ENCODE peak calls at places on chromosomes 11 and 22, in four cellular contexts. X, D, G and Q are unnamed samples.

GRCh38 chr11:32479291-32479690 is 44.0 kb upstream of the WT1 start:
- DNase-seq in X (no peak), G (no peak), D (no peak), Q (no peak)

GRCh38 chr11:46295312-46295995 is 18.0 kb downstream of the CREB3L1 start:
- DNase-seq in D (peak), G (peak), X (peak), Q (no peak)

GRCh38 chr22:23065069-23065451 is 5.3 kb upstream of the GNAZ start:
- DNase-seq in G (no peak), D (no peak), X (peak), Q (no peak)

GRCh38 chr11:12411806-12412727 is 34.7 kb downstream of the PARVA start:
- DNase-seq in D (peak), G (peak), X (peak), Q (no peak)

GRCh38 chr11:1772270-1773130 is 8.8 kb upstream of the CTSD start:
- DNase-seq in D (peak), X (peak), G (peak), Q (no peak)

GRCh38 chr22:35629406-35630234 is 12.5 kb upstream of the MB start:
- DNase-seq in X (peak), D (no peak), G (peak), Q (peak)

GRCh38 chr11:1262172-1263006 is 39.5 kb downstream of the MUC5B start:
- DNase-seq in D (peak), G (peak), X (peak), Q (peak)

GRCh38 chr11:80843266-80843974 is 1402.6 kb upstream of the TENM4 start:
- DNase-seq in D (no peak), G (no peak), X (no peak), Q (peak)

GRCh38 chr22:31055322-31056159 is 25.6 kb upstream of the SMTN start:
- DNase-seq in G (peak), D (no peak), X (no peak), Q (no peak)

GRCh38 chr11:14746857-14747256 is 103.3 kb downstream of the PDE3B start:
- DNase-seq in D (no peak), X (no peak), G (no peak), Q (no peak)

GRCh38 chr11:82003671-82004148 is 730.0 kb downstream of the FAM181B start:
- DNase-seq in X (no peak), G (no peak), D (no peak), Q (no peak)

GRCh38 chr11:2942447-2942846 is 13.2 kb upstream of the PHLDA2 start:
- DNase-seq in G (no peak), D (no peak), X (no peak), Q (no peak)

GRCh38 chr11:2944953-2945756 is 15.9 kb upstream of the PHLDA2 start:
- DNase-seq in G (peak), X (no peak), D (peak), Q (no peak)

GRCh38 chr11:2942872-2943710 is 13.9 kb upstream of the PHLDA2 start:
- DNase-seq in G (no peak), D (no peak), X (no peak), Q (no peak)

GRCh38 chr11:2944530-2944929 is 15.3 kb upstream of the PHLDA2 start:
- DNase-seq in G (no peak), D (no peak), X (no peak), Q (no peak)

DNA sequence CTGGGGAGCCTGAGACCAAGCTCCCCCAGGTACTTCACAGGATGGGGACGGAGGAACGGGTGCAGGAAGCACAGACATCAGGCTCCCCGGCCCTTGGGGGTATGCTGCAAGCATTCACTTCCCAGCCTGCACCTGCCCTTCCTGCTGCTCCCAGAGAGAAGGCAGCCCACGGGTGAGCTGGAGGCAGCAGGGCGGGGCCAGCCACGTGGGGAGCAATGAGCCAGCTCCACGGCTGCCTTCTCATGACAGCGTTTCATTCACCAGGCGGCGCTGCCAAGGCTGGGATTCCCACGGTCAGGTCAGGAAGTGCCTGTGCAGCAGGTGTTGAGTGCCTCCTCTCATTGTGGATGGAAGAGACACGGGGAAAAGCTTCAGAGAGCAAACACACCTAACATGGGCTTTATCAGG is 14.5 kb upstream of the PHLDA2 start:
- DNase-seq in G (no peak), D (no peak), X (no peak), Q (no peak)
- TF ChIP-seq CHD1 in G (no peak), D (no peak), X (no peak), Q (no peak)

DNA sequence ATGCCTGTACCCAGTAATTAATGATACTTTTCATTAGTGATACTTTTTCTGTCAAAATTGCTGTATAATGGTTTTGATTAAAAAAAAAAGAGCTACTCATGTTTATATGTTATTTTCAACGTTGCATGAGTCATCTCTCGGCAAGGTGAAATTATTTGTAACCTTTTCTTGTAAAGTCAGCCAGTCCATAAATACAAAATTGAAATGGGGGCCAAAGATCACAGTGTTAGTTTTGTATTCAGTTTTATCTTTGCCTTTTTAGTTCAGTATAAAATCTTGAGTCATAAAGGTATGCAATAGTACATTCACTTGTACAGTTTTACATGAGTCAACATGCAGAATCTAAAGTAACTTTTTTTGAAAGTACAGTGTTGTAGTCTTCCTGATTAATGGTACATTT is 4.3 kb downstream of the ARHGEF12 start:
- DNase-seq in D (no peak), X (no peak), G (peak), Q (no peak)
- TF ChIP-seq CHD1 in D (no peak), X (no peak), G (no peak), Q (no peak)

DNA sequence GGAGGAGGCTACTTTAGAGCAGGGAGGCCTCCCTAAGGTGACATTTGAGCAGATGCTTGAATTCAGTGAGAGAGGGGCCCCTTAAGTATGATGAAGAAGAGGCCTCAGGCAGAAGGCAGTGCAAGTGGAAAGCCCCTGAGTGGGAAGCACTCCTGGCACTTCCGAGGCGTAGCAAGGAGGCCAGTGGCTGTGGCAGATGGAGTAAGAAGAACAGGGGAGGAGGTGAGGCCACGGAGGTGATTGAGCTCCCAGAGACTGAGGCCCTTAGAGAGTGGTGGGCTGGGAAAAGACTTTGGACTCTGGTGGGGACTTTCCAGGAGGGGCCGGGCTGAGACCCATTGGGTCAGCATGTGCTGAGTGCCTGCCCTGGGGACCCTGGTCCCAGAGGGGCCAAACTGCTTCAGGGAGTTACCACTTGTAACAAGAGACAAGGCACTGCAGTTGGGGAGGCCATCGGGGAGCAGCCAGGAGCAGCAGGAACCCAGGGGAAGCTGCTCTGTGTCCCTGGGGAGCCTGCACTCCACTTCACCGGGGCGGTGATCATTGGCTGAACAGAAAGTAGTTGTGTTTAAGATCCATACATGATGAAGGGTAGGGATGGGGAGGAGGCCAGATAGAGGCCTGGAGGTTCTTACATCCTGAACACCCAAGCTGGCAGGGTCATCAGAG is 2.5 kb upstream of the CENPM start:
- DNase-seq in D (no peak), X (no peak), G (no peak), Q (no peak)
- TF ChIP-seq CHD1 in D (no peak), X (no peak), G (no peak), Q (no peak)

GRCh38 chr11:88306785-88307184 is 30.8 kb downstream of the CTSC start:
- DNase-seq in D (no peak), X (no peak), G (no peak), Q (no peak)

GRCh38 chr11:88305430-88305829 is 32.1 kb downstream of the CTSC start:
- DNase-seq in D (no peak), G (no peak), X (no peak), Q (no peak)

GRCh38 chr11:88310246-88310645 is 27.3 kb downstream of the CTSC start:
- DNase-seq in G (peak), D (no peak), X (no peak), Q (no peak)

GRCh38 chr11:88307749-88308425 is 29.6 kb downstream of the CTSC start:
- DNase-seq in X (no peak), D (no peak), G (no peak), Q (peak)

GRCh38 chr11:88308576-88308975 is 29.0 kb downstream of the CTSC start:
- DNase-seq in D (peak), X (no peak), G (no peak), Q (no peak)
- TF ChIP-seq CHD1 in D (no peak), X (no peak), G (no peak), Q (no peak)

GRCh38 chr11:122007611-122008071 is 108.4 kb downstream of the BLID start:
- DNase-seq in D (no peak), X (no peak), G (peak), Q (no peak)
- TF ChIP-seq CHD1 in D (no peak), X (no peak), G (no peak), Q (no peak)

GRCh38 chr11:59728913-59729312 is 15.3 kb upstream of the OR10V1 start:
- DNase-seq in G (no peak), D (no peak), X (no peak), Q (no peak)
- TF ChIP-seq CHD1 in G (no peak), D (no peak), X (no peak), Q (no peak)

DNA sequence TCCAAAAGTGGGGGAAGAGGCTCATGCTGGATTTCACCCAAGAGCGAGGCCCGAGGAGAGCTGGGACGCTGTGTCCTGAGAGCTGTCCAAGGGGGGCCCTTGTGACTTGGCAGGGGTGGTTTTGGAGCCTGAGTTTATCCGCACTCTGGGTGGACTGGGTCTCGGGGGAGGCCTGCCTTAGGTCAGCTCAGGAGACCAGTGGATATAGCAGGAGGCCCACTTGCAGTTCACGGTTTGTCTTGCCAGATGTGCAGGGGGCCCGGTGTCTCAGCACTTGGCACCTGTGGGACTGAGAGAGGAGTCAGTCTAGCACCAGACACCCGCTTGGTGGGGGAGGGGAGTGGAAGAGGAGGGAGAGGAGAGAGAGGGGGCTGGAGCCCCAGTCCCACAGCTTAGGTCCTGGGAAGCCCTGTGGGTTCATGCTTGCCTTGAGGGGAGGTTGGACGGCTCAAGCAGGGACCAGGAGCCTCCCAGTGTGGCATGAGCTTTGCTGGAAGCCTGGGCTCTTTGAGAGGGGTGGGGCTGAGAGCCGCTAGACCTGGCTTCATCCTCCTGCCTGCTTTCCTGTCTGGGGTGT is 33.4 kb downstream of the PARVB start:
- DNase-seq in G (no peak), X (no peak), D (no peak), Q (no peak)
- TF ChIP-seq CHD1 in G (no peak), X (no peak), D (no peak), Q (no peak)

DNA sequence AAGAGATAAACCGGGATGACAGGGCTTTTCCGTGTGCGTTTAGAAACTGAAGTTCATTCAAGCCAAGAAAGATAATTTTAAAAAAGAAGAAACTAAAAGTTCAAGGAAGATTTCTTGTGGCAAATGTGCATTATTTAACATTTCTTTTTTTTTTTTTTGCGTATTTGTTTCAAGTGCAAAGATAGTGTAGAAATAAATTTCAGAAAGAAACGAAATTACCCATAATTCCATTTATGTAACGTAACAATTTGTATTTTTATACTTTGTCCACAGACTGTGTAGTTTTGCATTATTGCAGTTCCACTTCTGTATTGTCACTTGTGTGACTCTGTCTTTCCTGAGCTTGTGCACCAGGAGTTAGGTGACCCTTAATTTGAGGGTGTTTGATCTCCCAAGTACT is 24.0 kb downstream of the SNAP29 start:
- DNase-seq in X (no peak), D (no peak), G (no peak), Q (no peak)
- TF ChIP-seq CHD1 in X (no peak), D (no peak), G (no peak), Q (no peak)

DNA sequence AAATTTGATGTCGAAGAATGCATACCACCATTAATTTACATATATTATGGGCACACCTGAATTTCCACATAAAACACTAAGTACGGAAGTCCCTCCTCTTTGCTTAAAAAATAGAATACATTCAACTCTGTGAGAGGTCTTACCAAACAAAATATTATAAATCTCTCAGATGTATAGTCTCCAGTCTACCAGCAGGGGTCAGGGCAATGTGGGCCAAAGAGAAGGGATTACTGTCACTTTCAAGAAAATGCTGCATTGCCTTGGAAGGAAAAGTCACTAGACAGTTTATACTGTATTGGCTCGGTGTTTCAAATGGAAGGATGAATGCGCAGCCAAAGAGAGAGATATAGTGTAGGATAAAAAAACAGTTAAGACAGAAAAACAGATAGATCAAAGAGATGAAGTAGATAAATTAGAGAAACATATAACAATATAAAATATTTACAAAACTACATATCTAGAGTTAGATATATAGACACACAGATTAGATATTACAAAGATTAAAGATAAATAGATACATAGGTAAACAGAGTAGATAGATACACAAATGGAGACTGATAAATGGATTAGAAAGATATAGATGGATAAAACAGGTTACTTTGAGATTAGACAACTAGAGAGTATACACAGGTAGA is 20.9 kb downstream of the SERGEF start:
- DNase-seq in X (peak), G (peak), D (no peak), Q (no peak)
- TF ChIP-seq CHD1 in X (no peak), G (no peak), D (no peak), Q (no peak)

GRCh38 chr22:33648478-33648877 is 271.8 kb downstream of the LARGE1 start:
- DNase-seq in X (no peak), D (no peak), G (no peak), Q (no peak)

GRCh38 chr22:33654173-33654890 is 265.9 kb downstream of the LARGE1 start:
- DNase-seq in D (no peak), G (no peak), X (no peak), Q (no peak)

GRCh38 chr22:33653525-33654063 is 266.7 kb downstream of the LARGE1 start:
- DNase-seq in D (no peak), X (no peak), G (no peak), Q (no peak)

GRCh38 chr22:33652596-33652995 is 267.7 kb downstream of the LARGE1 start:
- DNase-seq in D (no peak), X (no peak), G (peak), Q (no peak)

GRCh38 chr22:33650244-33650643 is 270.0 kb downstream of the LARGE1 start:
- DNase-seq in G (no peak), X (no peak), D (no peak), Q (no peak)
- TF ChIP-seq CHD1 in G (no peak), X (no peak), D (no peak), Q (no peak)